ENCODE peak calls at places on chromosomes 13 and 19, in eight cellular contexts. One of them, this sample, is unnamed.

GRCh38 chr19:12821761-12822160 is 12.6 kb downstream of the RTBDN start:
- DNase-seq in T-helper 2 cell: no peak
- DNase-seq in glutamatergic neuron: no peak
- DNase-seq in A172: peak
- DNase-seq in left lung: no peak
- DNase-seq in tibial artery: no peak
- DNase-seq in stimulated activated CD8-positive, alpha-beta memory T cell treated with anti-CD3 and anti-CD28 coated beads, Interleukin-7, amount 100 ng/mL, for 1 hour: no peak
- DNase-seq in A549: no peak
- DNase-seq in this sample: no peak

GRCh38 chr13:60163525-60164471 is at the start of gene DIAPH3:
- DNase-seq in T-helper 2 cell: peak
- DNase-seq in glutamatergic neuron: peak
- DNase-seq in A172: peak
- DNase-seq in left lung: peak
- DNase-seq in tibial artery: peak
- DNase-seq in stimulated activated CD8-positive, alpha-beta memory T cell treated with anti-CD3 and anti-CD28 coated beads, Interleukin-7, amount 100 ng/mL, for 1 hour: peak
- DNase-seq in A549: peak
- DNase-seq in this sample: peak

GRCh38 chr19:1674293-1674679 is 21.9 kb upstream of the TCF3 start:
- DNase-seq in T-helper 2 cell: no peak
- DNase-seq in glutamatergic neuron: peak
- DNase-seq in A172: no peak
- DNase-seq in left lung: no peak
- DNase-seq in tibial artery: no peak
- DNase-seq in stimulated activated CD8-positive, alpha-beta memory T cell treated with anti-CD3 and anti-CD28 coated beads, Interleukin-7, amount 100 ng/mL, for 1 hour: no peak
- DNase-seq in A549: no peak
- DNase-seq in this sample: no peak

GRCh38 chr19:55272142-55272541 is 7.8 kb downstream of the HSPBP1 start:
- DNase-seq in T-helper 2 cell: no peak
- DNase-seq in glutamatergic neuron: no peak
- DNase-seq in A172: no peak
- DNase-seq in left lung: no peak
- DNase-seq in tibial artery: no peak
- DNase-seq in stimulated activated CD8-positive, alpha-beta memory T cell treated with anti-CD3 and anti-CD28 coated beads, Interleukin-7, amount 100 ng/mL, for 1 hour: no peak
- DNase-seq in A549: no peak
- DNase-seq in this sample: peak

GRCh38 chr13:99663185-99663825 is 162.0 kb downstream of the TM9SF2 start:
- DNase-seq in T-helper 2 cell: no peak
- DNase-seq in glutamatergic neuron: no peak
- DNase-seq in A172: no peak
- DNase-seq in left lung: no peak
- DNase-seq in tibial artery: no peak
- DNase-seq in stimulated activated CD8-positive, alpha-beta memory T cell treated with anti-CD3 and anti-CD28 coated beads, Interleukin-7, amount 100 ng/mL, for 1 hour: no peak
- DNase-seq in A549: no peak
- DNase-seq in this sample: no peak

GRCh38 chr13:30045916-30046704 is 195.7 kb upstream of the UBL3 start:
- DNase-seq in T-helper 2 cell: no peak
- DNase-seq in glutamatergic neuron: no peak
- DNase-seq in A172: peak
- DNase-seq in left lung: no peak
- DNase-seq in tibial artery: no peak
- DNase-seq in stimulated activated CD8-positive, alpha-beta memory T cell treated with anti-CD3 and anti-CD28 coated beads, Interleukin-7, amount 100 ng/mL, for 1 hour: no peak
- DNase-seq in A549: no peak
- DNase-seq in this sample: no peak

GRCh38 chr13:45149964-45150363 is 29.7 kb downstream of the GTF2F2 start:
- DNase-seq in T-helper 2 cell: no peak
- DNase-seq in glutamatergic neuron: no peak
- DNase-seq in A172: no peak
- DNase-seq in left lung: no peak
- DNase-seq in tibial artery: no peak
- DNase-seq in stimulated activated CD8-positive, alpha-beta memory T cell treated with anti-CD3 and anti-CD28 coated beads, Interleukin-7, amount 100 ng/mL, for 1 hour: no peak
- DNase-seq in A549: no peak
- DNase-seq in this sample: no peak

GRCh38 chr19:50415661-50416033 is 3.1 kb upstream of the SPIB start:
- DNase-seq in T-helper 2 cell: no peak
- DNase-seq in glutamatergic neuron: no peak
- DNase-seq in A172: no peak
- DNase-seq in left lung: peak
- DNase-seq in tibial artery: no peak
- DNase-seq in stimulated activated CD8-positive, alpha-beta memory T cell treated with anti-CD3 and anti-CD28 coated beads, Interleukin-7, amount 100 ng/mL, for 1 hour: no peak
- DNase-seq in A549: no peak
- DNase-seq in this sample: peak

GRCh38 chr13:106858910-106859309 is 291.0 kb upstream of the ARGLU1 start:
- DNase-seq in T-helper 2 cell: no peak
- DNase-seq in glutamatergic neuron: no peak
- DNase-seq in A172: no peak
- DNase-seq in left lung: no peak
- DNase-seq in tibial artery: no peak
- DNase-seq in stimulated activated CD8-positive, alpha-beta memory T cell treated with anti-CD3 and anti-CD28 coated beads, Interleukin-7, amount 100 ng/mL, for 1 hour: no peak
- DNase-seq in A549: no peak
- DNase-seq in this sample: no peak

GRCh38 chr19:56955637-56956216 is 115.2 kb upstream of the PEG3 start:
- DNase-seq in T-helper 2 cell: no peak
- DNase-seq in glutamatergic neuron: no peak
- DNase-seq in A172: no peak
- DNase-seq in left lung: no peak
- DNase-seq in tibial artery: no peak
- DNase-seq in stimulated activated CD8-positive, alpha-beta memory T cell treated with anti-CD3 and anti-CD28 coated beads, Interleukin-7, amount 100 ng/mL, for 1 hour: no peak
- DNase-seq in A549: no peak
- DNase-seq in this sample: no peak

GRCh38 chr19:1315470-1316166 is 29.9 kb downstream of the EFNA2 start:
- DNase-seq in T-helper 2 cell: no peak
- DNase-seq in glutamatergic neuron: peak
- DNase-seq in A172: no peak
- DNase-seq in left lung: peak
- DNase-seq in tibial artery: no peak
- DNase-seq in stimulated activated CD8-positive, alpha-beta memory T cell treated with anti-CD3 and anti-CD28 coated beads, Interleukin-7, amount 100 ng/mL, for 1 hour: no peak
- DNase-seq in A549: peak
- DNase-seq in this sample: peak

GRCh38 chr19:17385878-17386611 is 8.0 kb downstream of the CCDC194 start:
- DNase-seq in T-helper 2 cell: peak
- DNase-seq in glutamatergic neuron: peak
- DNase-seq in A172: peak
- DNase-seq in left lung: peak
- DNase-seq in tibial artery: peak
- DNase-seq in stimulated activated CD8-positive, alpha-beta memory T cell treated with anti-CD3 and anti-CD28 coated beads, Interleukin-7, amount 100 ng/mL, for 1 hour: peak
- DNase-seq in A549: peak
- DNase-seq in this sample: no peak

GRCh38 chr19:57406516-57407123 is 4.3 kb upstream of the ZNF17 start:
- DNase-seq in T-helper 2 cell: peak
- DNase-seq in glutamatergic neuron: peak
- DNase-seq in A172: peak
- DNase-seq in left lung: peak
- DNase-seq in tibial artery: no peak
- DNase-seq in stimulated activated CD8-positive, alpha-beta memory T cell treated with anti-CD3 and anti-CD28 coated beads, Interleukin-7, amount 100 ng/mL, for 1 hour: peak
- DNase-seq in A549: peak
- DNase-seq in this sample: peak

GRCh38 chr19:46659151-46660007 is 1.6 kb downstream of the DACT3 start:
- DNase-seq in T-helper 2 cell: no peak
- DNase-seq in glutamatergic neuron: peak
- DNase-seq in A172: no peak
- DNase-seq in left lung: peak
- DNase-seq in tibial artery: peak
- DNase-seq in stimulated activated CD8-positive, alpha-beta memory T cell treated with anti-CD3 and anti-CD28 coated beads, Interleukin-7, amount 100 ng/mL, for 1 hour: no peak
- DNase-seq in A549: peak
- DNase-seq in this sample: peak

GRCh38 chr19:43105496-43105895 is 23.0 kb upstream of the PSG2 start:
- DNase-seq in T-helper 2 cell: no peak
- DNase-seq in glutamatergic neuron: no peak
- DNase-seq in A172: peak
- DNase-seq in left lung: no peak
- DNase-seq in tibial artery: no peak
- DNase-seq in stimulated activated CD8-positive, alpha-beta memory T cell treated with anti-CD3 and anti-CD28 coated beads, Interleukin-7, amount 100 ng/mL, for 1 hour: no peak
- DNase-seq in A549: no peak
- DNase-seq in this sample: no peak

GRCh38 chr19:4393947-4394590 is 6.3 kb downstream of the SH3GL1 start:
- DNase-seq in T-helper 2 cell: no peak
- DNase-seq in glutamatergic neuron: no peak
- DNase-seq in A172: no peak
- DNase-seq in left lung: no peak
- DNase-seq in tibial artery: no peak
- DNase-seq in stimulated activated CD8-positive, alpha-beta memory T cell treated with anti-CD3 and anti-CD28 coated beads, Interleukin-7, amount 100 ng/mL, for 1 hour: no peak
- DNase-seq in A549: no peak
- DNase-seq in this sample: no peak